ENCODE peak calls at places on chromosomes 12 and 14, in ten cellular contexts. Y is progenitor cell of endocrine pancreas, A is AG08396, M is lower leg skin, U is adrenal gland, X is mucosa of gallbladder, L is cardiac muscle cell, W is NCI-H1105 treated with DMSO at 0.1 percent for 48 hours, V is endodermal cell, S is NCI-H524. T is an unnamed sample.

GRCh38 chr14:54786816-54787215 is 115.8 kb downstream of the GCH1 start:
- DNase-seq in Y (no peak), A (no peak), M (no peak), U (peak), X (no peak), L (no peak), W (no peak), V (peak), S (no peak), T (no peak)

GRCh38 chr14:55938249-55938791 is 179.9 kb upstream of the PELI2 start:
- DNase-seq in Y (no peak), A (peak), M (peak), U (no peak), X (no peak), L (no peak), W (peak), V (no peak), S (no peak), T (no peak)

GRCh38 chr14:35631071-35631805 is 97.3 kb downstream of the INSM2 start:
- DNase-seq in Y (no peak), A (no peak), M (no peak), U (no peak), X (no peak), L (no peak), W (no peak), V (no peak), S (no peak), T (peak)

GRCh38 chr12:52442600-52443061 is 8.5 kb upstream of the KRT75 start:
- DNase-seq in Y (no peak), A (peak), M (no peak), U (no peak), X (peak), L (peak), W (no peak), V (peak), S (no peak), T (peak)

GRCh38 chr14:65024957-65025356 is 38.3 kb downstream of the FNTB start:
- DNase-seq in Y (no peak), A (no peak), M (peak), U (no peak), X (no peak), L (no peak), W (no peak), V (no peak), S (no peak), T (no peak)

GRCh38 chr12:105705765-105706164 is 375.3 kb downstream of the C12orf75 start:
- DNase-seq in Y (no peak), A (peak), M (peak), U (peak), X (peak), L (peak), W (peak), V (peak), S (peak), T (peak)

GRCh38 chr12:38984388-38984787 is 79.0 kb upstream of the CPNE8 start:
- DNase-seq in Y (no peak), A (no peak), M (no peak), U (no peak), X (no peak), L (no peak), W (no peak), V (no peak), S (no peak), T (no peak)

GRCh38 chr12:96986883-96987523 is 79.9 kb downstream of the NEDD1 start:
- DNase-seq in Y (no peak), A (peak), M (no peak), U (no peak), X (no peak), L (peak), W (peak), V (peak), S (no peak), T (peak)

GRCh38 chr12:57612711-57613426 is 1.6 kb downstream of the ARHGEF25 start:
- DNase-seq in Y (no peak), A (no peak), M (no peak), U (no peak), X (no peak), L (no peak), W (no peak), V (peak), S (peak), T (no peak)

GRCh38 chr14:102772781-102773570 is 4.3 kb upstream of the TRAF3 start:
- DNase-seq in Y (no peak), A (no peak), M (no peak), U (no peak), X (no peak), L (peak), W (no peak), V (peak), S (peak), T (peak)

GRCh38 chr12:58502857-58503256 is 417.4 kb downstream of the LRIG3 start:
- DNase-seq in Y (no peak), A (no peak), M (no peak), U (no peak), X (no peak), L (no peak), W (no peak), V (no peak), S (no peak), T (no peak)

GRCh38 chr14:78950654-78951053 is 780.5 kb downstream of the NRXN3 start:
- DNase-seq in Y (no peak), A (peak), M (no peak), U (no peak), X (peak), L (no peak), W (no peak), V (no peak), S (no peak), T (no peak)

GRCh38 chr12:111715242-111715641 is 29.4 kb downstream of the ACAD10 start:
- DNase-seq in Y (no peak), A (no peak), M (no peak), U (peak), X (no peak), L (no peak), W (no peak), V (no peak), S (no peak), T (no peak)

GRCh38 chr12:109461846-109462766 is 15.0 kb downstream of the KCTD10 start:
- DNase-seq in Y (no peak), A (peak), M (peak), U (peak), X (peak), L (peak), W (no peak), V (peak), S (no peak), T (no peak)

GRCh38 chr12:73181244-73181643 is 909.1 kb downstream of the TRHDE start:
- DNase-seq in Y (no peak), A (no peak), M (no peak), U (no peak), X (no peak), L (peak), W (no peak), V (peak), S (peak), T (no peak)

GRCh38 chr14:105842105-105842504 is 315.7 kb downstream of the TMEM121 start:
- DNase-seq in Y (no peak), A (no peak), M (no peak), U (peak), X (no peak), L (no peak), W (no peak), V (no peak), S (no peak), T (no peak)

GRCh38 chr12:21526721-21527345 is 737 bp downstream of the SPX start:
- DNase-seq in Y (no peak), A (no peak), M (no peak), U (no peak), X (no peak), L (no peak), W (peak), V (no peak), S (no peak), T (peak)

GRCh38 chr12:88781909-88782308 is 201.6 kb upstream of the KITLG start:
- DNase-seq in Y (no peak), A (no peak), M (no peak), U (no peak), X (no peak), L (no peak), W (no peak), V (no peak), S (no peak), T (no peak)

T was measured in GM23338.